ENCODE peak calls at places on chromosomes 12 and 14, in four cellular contexts. T, P, A and C are unnamed samples.

GRCh38 chr14:104924421-104925213 is at the start of gene PLD4:
- DNase-seq in T (no peak), P (no peak), A (no peak), C (no peak)

GRCh38 chr12:127628655-127629054 is 638.3 kb upstream of the TMEM132C start:
- DNase-seq in T (no peak), P (peak), A (no peak), C (peak)

GRCh38 chr14:99270491-99271287 is 1.3 kb downstream of the BCL11B start:
- DNase-seq in T (peak), P (no peak), A (no peak), C (no peak)

GRCh38 chr12:4447151-4447550 is 1.5 kb upstream of the FGF6 start:
- DNase-seq in T (no peak), P (no peak), A (no peak), C (no peak)

GRCh38 chr12:92753976-92754885 is 51.4 kb downstream of the PLEKHG7 start:
- DNase-seq in T (no peak), P (peak), A (no peak), C (peak)

GRCh38 chr14:31578266-31578665 is 17.1 kb downstream of the NUBPL start:
- DNase-seq in T (no peak), P (peak), A (no peak), C (no peak)

GRCh38 chr12:124385219-124385969 is 90.5 kb downstream of the RFLNA start:
- DNase-seq in T (no peak), P (peak), A (no peak), C (peak)

GRCh38 chr12:57430117-57430930 is 519 bp downstream of the R3HDM2 start:
- DNase-seq in T (peak), P (peak), A (peak), C (peak)

GRCh38 chr14:69303086-69303485 is 43.1 kb downstream of the GALNT16 start:
- DNase-seq in T (no peak), P (no peak), A (no peak), C (no peak)

GRCh38 chr12:49892084-49892731 is 11.5 kb downstream of the FAIM2 start:
- DNase-seq in T (no peak), P (no peak), A (no peak), C (no peak)

GRCh38 chr14:66117600-66117999 is 368.6 kb upstream of the CCDC196 start:
- DNase-seq in T (no peak), P (peak), A (no peak), C (peak)

GRCh38 chr12:3032770-3033537 is 44.2 kb upstream of the TSPAN9 start:
- DNase-seq in T (no peak), P (no peak), A (no peak), C (no peak)

GRCh38 chr12:101759396-101760047 is 20.3 kb upstream of the SYCP3 start:
- DNase-seq in T (no peak), P (peak), A (no peak), C (peak)

GRCh38 chr12:54413284-54414190 is 5.5 kb downstream of the ITGA5 start:
- DNase-seq in T (no peak), P (no peak), A (peak), C (peak)

GRCh38 chr14:92726135-92726932 is 22.1 kb downstream of the LGMN start:
- DNase-seq in T (no peak), P (peak), A (no peak), C (peak)

GRCh38 chr12:65568517-65568916 is 255.8 kb upstream of the HMGA2 start:
- DNase-seq in T (no peak), P (peak), A (no peak), C (peak)

GRCh38 chr14:89025581-89026236 is 201.3 kb downstream of the TTC8 start:
- DNase-seq in T (no peak), P (peak), A (no peak), C (no peak)

GRCh38 chr14:50529288-50530179 is 2.8 kb downstream of the MAP4K5 start:
- DNase-seq in T (no peak), P (no peak), A (no peak), C (peak)

GRCh38 chr12:51874013-51874412 is 13.9 kb upstream of the ANKRD33 start:
- DNase-seq in T (no peak), P (no peak), A (no peak), C (peak)

GRCh38 chr12:74337951-74338350 is 199.7 kb upstream of the ATXN7L3B start:
- DNase-seq in T (no peak), P (peak), A (no peak), C (peak)

GRCh38 chr12:31317471-31318397 is 8.2 kb downstream of the SINHCAF start:
- DNase-seq in T (no peak), P (no peak), A (no peak), C (no peak)

GRCh38 chr12:119693006-119693405 is 25.1 kb downstream of the PRKAB1 start:
- DNase-seq in T (no peak), P (peak), A (no peak), C (peak)

GRCh38 chr12:131418884-131419283 is 292.0 kb upstream of the SFSWAP start:
- DNase-seq in T (no peak), P (no peak), A (no peak), C (no peak)

GRCh38 chr14:74554742-74555362 is 57.2 kb downstream of the LTBP2 start:
- DNase-seq in T (no peak), P (no peak), A (no peak), C (no peak)

GRCh38 chr14:96978525-96979272 is 181.5 kb downstream of the VRK1 start:
- DNase-seq in T (no peak), P (no peak), A (no peak), C (no peak)